ENCODE peak calls at places on chromosomes 6 and 20, in nine cellular contexts. U is stomach, D is pancreas, J is tibial nerve, G is colonic mucosa, T is DND-41, W is mesendoderm, H is lung, V is mammary epithelial cell. Z is an unnamed sample.
A peak's percentile ranks its signal among the peaks of the same experiment; 100 is the strongest.

GRCh38 chr6:15350386-15351083 is 104.7 kb downstream of the JARID2 start:
- DNase-seq in U (no peak), D (no peak), J (no peak), G (no peak), T (no peak), W (no peak), H (no peak), V (no peak), Z (no peak)

GRCh38 chr6:170446841-170447560 is 106.1 kb downstream of the PSMB1 start:
- DNase-seq in U (no peak), D (no peak), J (no peak), G (no peak), T (no peak), W (no peak), H (no peak), V (no peak), Z (no peak)

GRCh38 chr6:102197211-102197610 is 803.7 kb downstream of the GRIK2 start:
- DNase-seq in U (no peak), D (no peak), J (no peak), G (no peak), T (peak; percentile 5), W (peak; percentile 60), H (no peak), V (no peak), Z (no peak)

GRCh38 chr6:26536571-26537159 is 1.5 kb upstream of the HMGN4 start:
- DNase-seq in U (no peak), D (no peak), J (no peak), G (peak; percentile 32), T (peak; percentile 65), W (peak; percentile 77), H (peak; percentile 31), V (peak; percentile 26), Z (no peak)

GRCh38 chr6:122553697-122554096 is 56.5 kb upstream of the PKIB start:
- DNase-seq in U (no peak), D (no peak), J (no peak), G (no peak), T (no peak), W (no peak), H (no peak), V (no peak), Z (no peak)

GRCh38 chr6:87155920-87156600 is 695 bp downstream of the ZNF292 start:
- DNase-seq in U (peak; percentile 32), D (no peak), J (peak; percentile 31), G (peak; percentile 72), T (no peak), W (peak; percentile 88), H (peak; percentile 45), V (peak; percentile 72), Z (no peak)

GRCh38 chr6:30647039-30647801 is at the start of gene C6orf136:
- DNase-seq in U (peak; percentile 80), D (peak; percentile 92), J (peak; percentile 14), G (peak; percentile 75), T (peak; percentile 95), W (peak; percentile 95), H (peak; percentile 74), V (peak; percentile 83), Z (peak; percentile 54)

GRCh38 chr20:38043512-38044300 is 10.2 kb downstream of the RPRD1B start:
- DNase-seq in U (no peak), D (no peak), J (no peak), G (no peak), T (no peak), W (peak; percentile 54), H (no peak), V (peak; percentile 87), Z (no peak)

GRCh38 chr6:47264775-47265184 is 44.9 kb downstream of the TNFRSF21 start:
- DNase-seq in U (no peak), D (no peak), J (no peak), G (no peak), T (no peak), W (no peak), H (no peak), V (no peak), Z (no peak)

GRCh38 chr6:7153807-7154206 is 46.0 kb downstream of the RREB1 start:
- DNase-seq in U (no peak), D (no peak), J (no peak), G (no peak), T (no peak), W (no peak), H (no peak), V (no peak), Z (no peak)

GRCh38 chr6:7151381-7151780 is 43.6 kb downstream of the RREB1 start:
- DNase-seq in U (no peak), D (no peak), J (no peak), G (no peak), T (no peak), W (no peak), H (no peak), V (no peak), Z (no peak)

GRCh38 chr6:7152467-7152866 is 44.7 kb downstream of the RREB1 start:
- DNase-seq in U (no peak), D (no peak), J (no peak), G (no peak), T (no peak), W (peak; percentile 70), H (no peak), V (no peak), Z (no peak)

GRCh38 chr6:7148100-7148822 is 40.5 kb downstream of the RREB1 start:
- DNase-seq in U (no peak), D (peak; percentile 5), J (no peak), G (no peak), T (no peak), W (no peak), H (no peak), V (peak; percentile 82), Z (no peak)

DNA sequence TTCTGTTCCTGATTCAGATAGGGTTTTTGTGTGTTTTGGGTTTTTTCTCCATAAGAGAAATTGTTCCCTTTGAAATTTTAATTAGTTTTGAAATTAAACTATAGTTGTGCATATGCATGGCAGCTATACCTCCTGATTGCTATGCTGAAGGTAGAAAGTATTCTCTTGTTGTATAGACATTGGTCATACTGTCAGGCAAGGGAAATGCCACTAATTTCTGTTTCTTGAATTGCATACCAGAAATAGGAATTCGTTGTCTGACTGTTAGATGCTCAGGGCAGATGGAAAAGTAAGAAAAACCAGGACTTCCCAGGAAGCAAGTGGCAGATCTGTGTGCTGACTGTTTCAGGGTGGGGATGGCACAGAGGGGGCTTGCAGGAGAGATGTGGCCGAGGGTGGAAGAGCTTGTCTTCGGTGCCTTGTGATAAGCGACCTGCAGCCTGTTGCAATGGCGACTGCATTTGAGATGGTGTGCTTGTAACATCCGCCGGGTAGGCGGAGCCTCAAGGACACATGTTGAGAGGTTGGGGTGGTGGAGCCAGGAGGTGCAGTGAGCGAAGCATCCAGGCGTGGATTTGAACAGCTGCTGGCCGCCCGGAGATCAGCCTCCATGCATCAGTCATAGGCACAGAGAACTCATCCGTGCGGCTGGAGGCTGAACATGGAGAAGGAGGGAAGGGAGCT is 42.8 kb downstream of the RREB1 start:
- DNase-seq in U (no peak), D (no peak), J (no peak), G (no peak), T (no peak), W (peak; percentile 81), H (no peak), V (no peak), Z (no peak)
- H3K36me3 ChIP-seq in U (no peaks in the 10 kb centered on the region), D (no peaks in the 10 kb centered on the region), J (no peaks in the 10 kb centered on the region), G (no peaks in the 10 kb centered on the region), T (peaks cover 6% of the 10 kb centered on the region), W (no peaks in the 10 kb centered on the region), H (no peaks in the 10 kb centered on the region), V (peaks cover 4% of the 10 kb centered on the region), Z (no peaks in the 10 kb centered on the region)

GRCh38 chr20:5156670-5157448 is 30.1 kb downstream of the CDS2 start:
- DNase-seq in U (no peak), D (no peak), J (no peak), G (no peak), T (no peak), W (no peak), H (no peak), V (no peak), Z (no peak)

GRCh38 chr20:5153612-5154542 is 27.1 kb downstream of the CDS2 start:
- DNase-seq in U (no peak), D (no peak), J (no peak), G (no peak), T (no peak), W (peak; percentile 33), H (no peak), V (peak; percentile 94), Z (no peak)

GRCh38 chr20:5153152-5153467 is 26.3 kb downstream of the CDS2 start:
- DNase-seq in U (no peak), D (no peak), J (no peak), G (no peak), T (no peak), W (no peak), H (no peak), V (no peak), Z (no peak)

GRCh38 chr20:5150226-5151076 is 23.6 kb downstream of the CDS2 start:
- DNase-seq in U (no peak), D (no peak), J (no peak), G (peak; percentile 27), T (no peak), W (peak; percentile 14), H (no peak), V (no peak), Z (no peak)

DNA sequence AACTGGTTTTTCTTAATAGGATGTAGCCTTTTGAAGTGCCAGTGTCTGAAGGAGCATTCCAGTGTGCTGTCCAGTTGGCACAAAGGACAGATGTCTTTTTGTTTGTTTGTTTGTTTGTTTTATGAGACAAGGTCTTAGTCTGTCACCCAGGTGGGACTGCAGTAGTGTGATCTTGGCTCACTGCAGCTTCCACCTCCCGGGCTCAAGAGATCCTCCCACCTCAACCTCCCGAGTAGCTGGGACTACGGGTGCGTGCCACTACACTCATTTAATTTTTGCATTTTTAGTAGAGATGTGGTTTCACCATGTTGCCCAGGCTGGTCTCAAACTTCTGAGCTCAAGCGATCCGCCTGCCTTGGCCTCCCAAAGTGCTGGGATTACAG is 27.7 kb downstream of the CDS2 start:
- DNase-seq in U (no peak), D (no peak), J (no peak), G (no peak), T (no peak), W (no peak), H (no peak), V (no peak), Z (no peak)
- H3K4me3 ChIP-seq in U (no peak overlapping the region), D (no peak overlapping the region), J (no peak overlapping the region), G (no peak overlapping the region), T (no peak overlapping the region), W (no peak overlapping the region), H (no peak overlapping the region), V (no peak overlapping the region), Z (no peak overlapping the region)

DNA sequence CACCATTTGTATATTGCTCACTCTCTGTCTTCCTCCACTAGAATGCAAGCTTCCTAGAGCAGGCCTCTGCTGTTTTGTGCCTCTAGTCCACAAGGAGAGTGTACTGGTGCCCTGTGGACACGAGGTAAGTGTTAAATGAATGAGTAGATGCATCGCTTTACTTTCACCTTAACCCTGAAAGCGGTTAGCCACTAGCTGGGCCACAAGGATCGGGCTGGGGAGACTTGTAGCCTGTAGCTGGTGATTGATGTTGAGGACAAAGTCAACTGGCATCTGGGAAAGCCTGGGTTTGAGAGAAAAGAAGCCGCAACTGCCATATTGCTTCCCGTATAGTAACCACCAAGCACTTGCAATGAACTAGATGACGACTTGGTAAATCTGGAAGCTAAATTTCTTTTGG is 314.8 kb downstream of the TFAP2C start:
- DNase-seq in U (no peak), D (no peak), J (no peak), G (no peak), T (no peak), W (no peak), H (no peak), V (no peak), Z (no peak)
- H3K36me3 ChIP-seq in U (no peaks in the 10 kb centered on the region), D (no peaks in the 10 kb centered on the region), J (no peaks in the 10 kb centered on the region), G (no peaks in the 10 kb centered on the region), T (no peaks in the 10 kb centered on the region), W (no peaks in the 10 kb centered on the region), H (no peaks in the 10 kb centered on the region), V (no peaks in the 10 kb centered on the region), Z (no peaks in the 10 kb centered on the region)

GRCh38 chr6:134949927-134950326 is at the start of gene ALDH8A1:
- DNase-seq in U (no peak), D (no peak), J (no peak), G (no peak), T (no peak), W (peak; percentile 35), H (no peak), V (no peak), Z (no peak)
- H3K4me3 ChIP-seq in U (no peak within 1 kb of the TSS), D (no peak within 1 kb of the TSS), J (no peak within 1 kb of the TSS), G (no peak within 1 kb of the TSS), T (no peak within 1 kb of the TSS), W (no peak within 1 kb of the TSS), H (no peak within 1 kb of the TSS), V (no peak within 1 kb of the TSS), Z (no peak within 1 kb of the TSS)